ENCODE peak calls at places on chromosomes 7 and 10, in nine cellular contexts. V is H54; C is T-cell; H is T-helper 9 cell; T is CD8-positive, alpha-beta T cell; E is frontal cortex; A is nephron progenitor cell; M is occipital lobe; P is EH. B is an unnamed sample.

GRCh38 chr10:71342850-71343773 is 24.1 kb downstream of the SLC29A3 start:
- DNase-seq in V (no peak), C (no peak), H (no peak), T (no peak), E (peak), A (no peak), M (no peak), P (peak), B (no peak)

GRCh38 chr10:85111271-85111670 is 782.9 kb downstream of the CCSER2 start:
- DNase-seq in V (no peak), C (no peak), H (no peak), T (no peak), E (no peak), A (no peak), M (no peak), P (no peak), B (no peak)

GRCh38 chr7:37441405-37441797 is 7.3 kb downstream of the ELMO1 start:
- DNase-seq in V (no peak), C (no peak), H (no peak), T (no peak), E (no peak), A (no peak), M (no peak), P (no peak), B (no peak)

GRCh38 chr7:32167256-32167655 is 97.0 kb upstream of the PDE1C start:
- DNase-seq in V (no peak), C (no peak), H (no peak), T (no peak), E (no peak), A (no peak), M (no peak), P (peak), B (no peak)

GRCh38 chr7:3588341-3588740 is 287.3 kb downstream of the SDK1 start:
- DNase-seq in V (no peak), C (no peak), H (no peak), T (no peak), E (no peak), A (no peak), M (no peak), P (no peak), B (no peak)

GRCh38 chr7:29807179-29807841 is 1.0 kb downstream of the WIPF3 start:
- DNase-seq in V (no peak), C (no peak), H (no peak), T (no peak), E (no peak), A (peak), M (peak), P (no peak), B (no peak)

GRCh38 chr10:117980216-117980615 is 66.5 kb downstream of the RAB11FIP2 start:
- DNase-seq in V (peak), C (no peak), H (no peak), T (no peak), E (no peak), A (no peak), M (no peak), P (peak), B (peak)

GRCh38 chr10:104300002-104300735 is 31.2 kb downstream of the GSTO2 start:
- DNase-seq in V (peak), C (no peak), H (no peak), T (no peak), E (no peak), A (no peak), M (no peak), P (peak), B (peak)

GRCh38 chr7:79529896-79530235 is 76.4 kb upstream of the MAGI2 start:
- DNase-seq in V (no peak), C (no peak), H (no peak), T (no peak), E (no peak), A (no peak), M (no peak), P (peak), B (no peak)

GRCh38 chr7:154503962-154504550 is 451.9 kb downstream of the DPP6 start:
- DNase-seq in V (no peak), C (no peak), H (no peak), T (no peak), E (peak), A (peak), M (no peak), P (peak), B (peak)

GRCh38 chr7:145848691-145849090 is 267.9 kb upstream of the CNTNAP2 start:
- DNase-seq in V (no peak), C (no peak), H (no peak), T (no peak), E (no peak), A (peak), M (no peak), P (no peak), B (no peak)

GRCh38 chr10:29545122-29545521 is 89.6 kb downstream of the SVIL start:
- DNase-seq in V (no peak), C (no peak), H (no peak), T (no peak), E (no peak), A (no peak), M (no peak), P (no peak), B (no peak)

GRCh38 chr10:14573666-14574261 is 200.9 kb downstream of the FAM107B start:
- DNase-seq in V (no peak), C (no peak), H (no peak), T (no peak), E (no peak), A (no peak), M (no peak), P (peak), B (peak)

GRCh38 chr7:24290004-24290641 is 6.1 kb downstream of the NPY start:
- DNase-seq in V (peak), C (no peak), H (no peak), T (no peak), E (peak), A (peak), M (no peak), P (peak), B (peak)

GRCh38 chr7:70376561-70377031 is 755.3 kb upstream of the GALNT17 start:
- DNase-seq in V (no peak), C (no peak), H (no peak), T (no peak), E (no peak), A (no peak), M (no peak), P (no peak), B (no peak)

GRCh38 chr7:37986780-37987380 is 66.4 kb downstream of the EPDR1 start:
- DNase-seq in V (no peak), C (no peak), H (no peak), T (no peak), E (no peak), A (no peak), M (no peak), P (no peak), B (no peak)

GRCh38 chr10:34080485-34081346 is 734.4 kb downstream of the PARD3 start:
- DNase-seq in V (no peak), C (no peak), H (no peak), T (no peak), E (no peak), A (no peak), M (no peak), P (no peak), B (peak)

GRCh38 chr7:77570330-77571011 is 33.4 kb downstream of the PTPN12 start:
- DNase-seq in V (no peak), C (no peak), H (no peak), T (no peak), E (peak), A (no peak), M (no peak), P (peak), B (peak)

GRCh38 chr7:141238546-141239218 is 164.8 kb downstream of the TMEM178B start:
- DNase-seq in V (no peak), C (no peak), H (no peak), T (no peak), E (no peak), A (no peak), M (no peak), P (no peak), B (no peak)

GRCh38 chr10:51653025-51653424 is 46.4 kb downstream of the CSTF2T start:
- DNase-seq in V (no peak), C (no peak), H (no peak), T (no peak), E (no peak), A (no peak), M (no peak), P (peak), B (peak)

GRCh38 chr7:156497776-156498509 is 142.6 kb upstream of the RNF32 start:
- DNase-seq in V (no peak), C (no peak), H (no peak), T (no peak), E (no peak), A (no peak), M (no peak), P (no peak), B (no peak)

GRCh38 chr7:264541-265191 is 25.3 kb upstream of the FOXL3 start:
- DNase-seq in V (no peak), C (no peak), H (no peak), T (no peak), E (peak), A (no peak), M (no peak), P (peak), B (no peak)

GRCh38 chr7:105224884-105225651 is 163.7 kb downstream of the SRPK2 start:
- DNase-seq in V (peak), C (no peak), H (no peak), T (no peak), E (no peak), A (no peak), M (no peak), P (peak), B (peak)

GRCh38 chr10:43942096-43942885 is 293.6 kb upstream of the ZNF32 start:
- DNase-seq in V (no peak), C (no peak), H (no peak), T (no peak), E (no peak), A (no peak), M (no peak), P (no peak), B (no peak)

GRCh38 chr7:9945131-9945530 is 1028.5 kb upstream of the PHF14 start:
- DNase-seq in V (no peak), C (no peak), H (no peak), T (no peak), E (no peak), A (no peak), M (no peak), P (no peak), B (no peak)

GRCh38 chr7:70568674-70569334 is 563.1 kb upstream of the GALNT17 start:
- DNase-seq in V (no peak), C (no peak), H (no peak), T (no peak), E (no peak), A (no peak), M (no peak), P (no peak), B (no peak)

GRCh38 chr10:6274040-6274439 is 71.3 kb downstream of the PFKFB3 start:
- DNase-seq in V (no peak), C (no peak), H (no peak), T (no peak), E (no peak), A (no peak), M (no peak), P (peak), B (peak)

GRCh38 chr10:71253981-71254818 is 41.8 kb downstream of the UNC5B start:
- DNase-seq in V (no peak), C (no peak), H (no peak), T (no peak), E (no peak), A (no peak), M (no peak), P (no peak), B (no peak)

B was measured in fibroblast of pulmonary artery.